ENCODE peak calls at places on chromosomes 3 and 15, in seven cellular contexts. One of them, this sample, is unnamed.

GRCh38 chr3:122774564-122774963 is 19.1 kb downstream of the HSPBAP1 start:
- DNase-seq in AG08396: no peak
- DNase-seq in psoas muscle: no peak
- DNase-seq in amniotic stem cell: no peak
- DNase-seq in NCI-H1417 treated with DMSO at 0.1 percent for 48 hours: no peak
- DNase-seq in frontal cortex: no peak
- DNase-seq in stromal cell of bone marrow: peak
- DNase-seq in this sample: no peak

GRCh38 chr15:68612979-68613740 is 34.4 kb downstream of the CORO2B start:
- DNase-seq in AG08396: no peak
- DNase-seq in psoas muscle: no peak
- DNase-seq in amniotic stem cell: no peak
- DNase-seq in NCI-H1417 treated with DMSO at 0.1 percent for 48 hours: no peak
- DNase-seq in frontal cortex: no peak
- DNase-seq in stromal cell of bone marrow: no peak
- DNase-seq in this sample: no peak

GRCh38 chr3:69389520-69390248 is 3.8 kb upstream of the FRMD4B start:
- DNase-seq in AG08396: no peak
- DNase-seq in psoas muscle: no peak
- DNase-seq in amniotic stem cell: no peak
- DNase-seq in NCI-H1417 treated with DMSO at 0.1 percent for 48 hours: no peak
- DNase-seq in frontal cortex: no peak
- DNase-seq in stromal cell of bone marrow: no peak
- DNase-seq in this sample: no peak

GRCh38 chr15:20353966-20354883 is 187.4 kb downstream of the GOLGA6L6 start:
- DNase-seq in AG08396: no peak
- DNase-seq in psoas muscle: peak
- DNase-seq in amniotic stem cell: no peak
- DNase-seq in NCI-H1417 treated with DMSO at 0.1 percent for 48 hours: no peak
- DNase-seq in frontal cortex: no peak
- DNase-seq in stromal cell of bone marrow: no peak
- DNase-seq in this sample: no peak

GRCh38 chr3:124372784-124373183 is 357.5 kb upstream of the UMPS start:
- DNase-seq in AG08396: no peak
- DNase-seq in psoas muscle: no peak
- DNase-seq in amniotic stem cell: no peak
- DNase-seq in NCI-H1417 treated with DMSO at 0.1 percent for 48 hours: no peak
- DNase-seq in frontal cortex: no peak
- DNase-seq in stromal cell of bone marrow: no peak
- DNase-seq in this sample: no peak

GRCh38 chr3:16452265-16452664 is 61.2 kb downstream of the RFTN1 start:
- DNase-seq in AG08396: no peak
- DNase-seq in psoas muscle: no peak
- DNase-seq in amniotic stem cell: no peak
- DNase-seq in NCI-H1417 treated with DMSO at 0.1 percent for 48 hours: no peak
- DNase-seq in frontal cortex: no peak
- DNase-seq in stromal cell of bone marrow: no peak
- DNase-seq in this sample: no peak

GRCh38 chr3:177538064-177538742 is 340.9 kb upstream of the TBL1XR1 start:
- DNase-seq in AG08396: peak
- DNase-seq in psoas muscle: peak
- DNase-seq in amniotic stem cell: no peak
- DNase-seq in NCI-H1417 treated with DMSO at 0.1 percent for 48 hours: no peak
- DNase-seq in frontal cortex: peak
- DNase-seq in stromal cell of bone marrow: peak
- DNase-seq in this sample: peak

GRCh38 chr3:13414040-13414729 is 5.9 kb downstream of the NUP210 start:
- DNase-seq in AG08396: no peak
- DNase-seq in psoas muscle: peak
- DNase-seq in amniotic stem cell: no peak
- DNase-seq in NCI-H1417 treated with DMSO at 0.1 percent for 48 hours: no peak
- DNase-seq in frontal cortex: no peak
- DNase-seq in stromal cell of bone marrow: no peak
- DNase-seq in this sample: no peak